ENCODE peak calls at places on chromosomes 2 and 18, in ten cellular contexts. V is cardiac fibroblast; H is IMR-90; T is spleen; Y is NCI-H774; S is RKO; A is NCI-H510A treated with DMSO at 0.1 percent for 48 hours; R is activated T-cell treated with anti-CD3 and anti-CD28 coated beads for 4 hours; C is CD4-positive, alpha-beta memory T cell; Q is NT2/D1. W is an unnamed sample.

GRCh38 chr2:207887570-207887969 is 117.9 kb upstream of the FZD5 start:
- DNase-seq in S (no peak), R (no peak), Y (no peak), V (no peak), Q (no peak), T (no peak), H (no peak), C (no peak), A (no peak), W (no peak)

GRCh38 chr2:133976659-133977058 is 277.2 kb upstream of the MGAT5 start:
- DNase-seq in H (peak), V (no peak), S (no peak), C (no peak), Q (no peak), Y (no peak), A (no peak), T (no peak), R (no peak), W (no peak)

GRCh38 chr2:68767031-68767961 is 32.7 kb downstream of the ARHGAP25 start:
- DNase-seq in Y (no peak), Q (no peak), H (no peak), V (no peak), T (peak), R (no peak), C (peak), S (no peak), A (no peak), W (peak)

GRCh38 chr18:2979027-2979570 is 33.8 kb downstream of the LPIN2 start:
- DNase-seq in C (no peak), Q (no peak), H (peak), Y (no peak), A (no peak), V (peak), R (no peak), T (no peak), S (no peak), W (no peak)

GRCh38 chr2:202032841-202033316 is 776 bp upstream of the FZD7 start:
- DNase-seq in A (peak), R (peak), T (peak), Q (no peak), C (peak), V (peak), S (peak), H (peak), Y (no peak), W (peak)

GRCh38 chr2:232350804-232351685 is 27.5 kb upstream of the ALPP start:
- DNase-seq in H (no peak), A (peak), S (no peak), Q (no peak), T (peak), V (no peak), Y (no peak), R (no peak), C (no peak), W (no peak)

GRCh38 chr2:163736433-163737168 is 793 bp upstream of the FIGN start:
- DNase-seq in Q (peak), C (no peak), H (no peak), R (no peak), A (peak), Y (peak), T (peak), S (no peak), V (peak), W (no peak)

GRCh38 chr2:188369365-188369764 is 77.7 kb downstream of the GULP1 start:
- DNase-seq in H (peak), R (no peak), Q (peak), S (peak), C (no peak), V (peak), T (no peak), A (peak), Y (no peak), W (no peak)

GRCh38 chr2:193843675-193844074 is 1648.9 kb upstream of the TMEFF2 start:
- DNase-seq in Q (no peak), C (no peak), R (no peak), A (no peak), T (no peak), V (no peak), Y (no peak), S (no peak), H (no peak), W (no peak)

GRCh38 chr18:58525928-58526424 is 102.9 kb downstream of the ALPK2 start:
- DNase-seq in A (no peak), V (no peak), T (no peak), C (no peak), Y (no peak), S (no peak), Q (no peak), R (no peak), H (no peak), W (no peak)

GRCh38 chr2:59787095-59787494 is 766.4 kb downstream of the BCL11A start:
- DNase-seq in V (no peak), H (no peak), Y (no peak), S (no peak), T (no peak), Q (no peak), C (no peak), R (no peak), A (no peak), W (no peak)

GRCh38 chr2:171958475-171958874 is 36.2 kb downstream of the HAT1 start:
- DNase-seq in T (no peak), V (peak), R (no peak), Q (no peak), S (peak), A (no peak), C (no peak), Y (no peak), H (peak), W (no peak)

GRCh38 chr2:219508933-219509779 is 5.1 kb upstream of the ASIC4 start:
- DNase-seq in H (no peak), A (no peak), T (no peak), S (no peak), Q (no peak), V (no peak), R (no peak), Y (no peak), C (no peak), W (no peak)

GRCh38 chr2:144671695-144672094 is 151.8 kb upstream of the ZEB2 start:
- DNase-seq in R (no peak), H (peak), C (peak), Y (no peak), S (peak), A (no peak), Q (no peak), T (no peak), V (no peak), W (no peak)

GRCh38 chr18:23532848-23533247 is 29.5 kb downstream of the RMC1 start:
- DNase-seq in Q (no peak), H (no peak), R (no peak), A (no peak), T (no peak), S (no peak), C (no peak), V (peak), Y (no peak), W (no peak)

GRCh38 chr2:63060079-63060482 is 9.5 kb downstream of the OTX1 start:
- DNase-seq in H (no peak), R (no peak), Q (no peak), T (no peak), A (no peak), V (no peak), S (no peak), Y (no peak), C (no peak), W (no peak)

GRCh38 chr2:181106789-181107418 is 126.5 kb downstream of the UBE2E3 start:
- DNase-seq in H (peak), C (peak), Q (no peak), R (no peak), V (peak), A (no peak), Y (no peak), S (peak), T (no peak), W (no peak)

GRCh38 chr18:35592298-35592697 is 10.8 kb downstream of the GALNT1 start:
- DNase-seq in R (no peak), C (no peak), Q (no peak), T (no peak), H (no peak), A (no peak), S (no peak), V (no peak), Y (no peak), W (no peak)

GRCh38 chr2:37648316-37649011 is 23.0 kb downstream of the CDC42EP3 start:
- DNase-seq in V (peak), H (no peak), S (no peak), Y (no peak), Q (no peak), C (peak), T (peak), R (no peak), A (no peak), W (no peak)

GRCh38 chr2:149346272-149346671 is 15.9 kb downstream of the LYPD6 start:
- DNase-seq in C (no peak), A (no peak), V (no peak), Y (no peak), S (no peak), H (no peak), Q (no peak), R (no peak), T (no peak), W (no peak)

GRCh38 chr2:82511894-82512293 is 1947.2 kb downstream of the SUCLG1 start:
- DNase-seq in Q (no peak), S (no peak), C (no peak), H (no peak), Y (no peak), V (no peak), A (no peak), T (no peak), R (no peak), W (no peak)

GRCh38 chr2:239275037-239275685 is 125.7 kb downstream of the HDAC4 start:
- DNase-seq in R (peak), Q (no peak), A (peak), S (peak), Y (no peak), H (peak), T (peak), C (peak), V (peak), W (peak)

GRCh38 chr18:72830109-72830508 is 37.7 kb downstream of the NETO1 start:
- DNase-seq in H (no peak), Q (no peak), A (no peak), Y (no peak), R (no peak), S (no peak), T (no peak), C (no peak), V (peak), W (no peak)

GRCh38 chr18:37362158-37362890 is 203.3 kb downstream of the CELF4 start:
- DNase-seq in V (no peak), R (no peak), Q (peak), T (no peak), S (no peak), Y (no peak), H (no peak), C (no peak), A (no peak), W (no peak)

GRCh38 chr2:10273215-10274175 is 29.2 kb upstream of the HPCAL1 start:
- DNase-seq in T (peak), A (no peak), Y (no peak), Q (no peak), R (no peak), H (no peak), C (no peak), S (no peak), V (no peak), W (no peak)

GRCh38 chr18:62018034-62018760 is 125.4 kb upstream of the RNF152 start:
- DNase-seq in R (no peak), C (no peak), S (no peak), H (peak), Q (no peak), Y (no peak), T (no peak), A (no peak), V (peak), W (no peak)

GRCh38 chr2:24856791-24857211 is 63.2 kb downstream of the ADCY3 start:
- DNase-seq in C (no peak), S (no peak), Q (no peak), R (no peak), A (no peak), H (no peak), Y (no peak), V (peak), T (peak), W (no peak)

GRCh38 chr2:58923869-58924268 is 682.7 kb upstream of the FANCL start:
- DNase-seq in A (no peak), Q (no peak), H (peak), C (no peak), T (no peak), Y (no peak), V (no peak), S (no peak), R (no peak), W (no peak)

GRCh38 chr2:157107877-157108276 is 149.6 kb upstream of the GALNT5 start:
- DNase-seq in V (peak), H (peak), C (no peak), S (peak), Q (no peak), Y (peak), A (peak), T (no peak), R (no peak), W (no peak)

GRCh38 chr18:57446322-57446721 is 11.1 kb downstream of the ONECUT2 start:
- DNase-seq in R (no peak), S (no peak), A (peak), Q (no peak), V (no peak), Y (peak), T (no peak), C (no peak), H (peak), W (no peak)

GRCh38 chr2:109644571-109645275 is 30.6 kb downstream of the SOWAHC start:
- DNase-seq in R (no peak), V (no peak), C (no peak), Y (peak), H (no peak), S (no peak), Q (peak), A (peak), T (no peak), W (no peak)

GRCh38 chr2:70941701-70942100 is 6.0 kb downstream of the ATP6V1B1 start:
- DNase-seq in A (no peak), V (no peak), C (no peak), T (no peak), S (no peak), H (no peak), R (no peak), Y (no peak), Q (no peak), W (no peak)

GRCh38 chr2:140529706-140530105 is 1601.1 kb downstream of the LRP1B start:
- DNase-seq in A (no peak), R (no peak), C (no peak), T (no peak), V (no peak), S (no peak), Y (no peak), Q (no peak), H (no peak), W (no peak)

GRCh38 chr18:73979742-73980141 is 167.9 kb downstream of the FBXO15 start:
- DNase-seq in Q (no peak), S (peak), C (no peak), A (no peak), V (no peak), H (peak), Y (no peak), T (no peak), R (no peak), W (no peak)

GRCh38 chr2:118047273-118047898 is 33.5 kb upstream of the CCDC93 start:
- DNase-seq in T (no peak), A (no peak), Q (no peak), S (peak), V (peak), R (no peak), C (no peak), H (peak), Y (no peak), W (no peak)

GRCh38 chr2:136008205-136008865 is 22.9 kb upstream of the DARS1 start:
- DNase-seq in H (no peak), R (peak), V (no peak), C (peak), S (no peak), Q (no peak), A (no peak), T (peak), Y (no peak), W (peak)

GRCh38 chr2:199228887-199229819 is 228.6 kb downstream of the SATB2 start:
- DNase-seq in H (peak), A (no peak), S (peak), C (peak), R (no peak), T (peak), V (peak), Y (no peak), Q (no peak), W (no peak)

GRCh38 chr2:191265311-191266170 is 20.3 kb downstream of the MYO1B start:
- DNase-seq in V (peak), H (peak), C (no peak), A (no peak), Y (no peak), Q (no peak), S (peak), T (no peak), R (no peak), W (no peak)

GRCh38 chr2:73516033-73516432 is 126.2 kb downstream of the NAT8 start:
- DNase-seq in A (no peak), R (no peak), T (no peak), V (no peak), Y (no peak), S (peak), Q (no peak), H (peak), C (no peak), W (no peak)

W was measured in naive thymus-derived CD4-positive, alpha-beta T cell.